ENCODE peak calls at places on chromosomes 7 and 10, in seven cellular contexts. N is testis, C is heart left ventricle, H is endodermal cell, T is fibroblast of lung, W is cardiac muscle cell, K is activated B cell treated with CpG ODN at 0.5 μM for 24 hours. Z is an unnamed sample.

GRCh38 chr10:66747451-66747850 is 178.4 kb upstream of the LRRTM3 start:
- DNase-seq in N (no peak), C (no peak), H (no peak), T (peak), W (peak), K (no peak), Z (no peak)

GRCh38 chr10:103452714-103453230 is 602 bp upstream of the CALHM2 start:
- DNase-seq in N (no peak), C (no peak), H (no peak), T (no peak), W (no peak), K (no peak), Z (no peak)

GRCh38 chr10:38047666-38048065 is 37.2 kb downstream of the ZNF33A start:
- DNase-seq in N (no peak), C (no peak), H (no peak), T (peak), W (peak), K (no peak), Z (no peak)

GRCh38 chr10:129531969-129532660 is 65.1 kb downstream of the MGMT start:
- DNase-seq in N (no peak), C (no peak), H (no peak), T (peak), W (peak), K (no peak), Z (no peak)

GRCh38 chr7:151631149-151631967 is 111.7 kb upstream of the RHEB start:
- DNase-seq in N (peak), C (no peak), H (peak), T (peak), W (peak), K (peak), Z (no peak)

GRCh38 chr7:68269410-68269809 is 1272.8 kb downstream of the TYW1 start:
- DNase-seq in N (no peak), C (no peak), H (no peak), T (peak), W (peak), K (no peak), Z (no peak)

GRCh38 chr10:70629338-70629737 is 26.8 kb upstream of the PRF1 start:
- DNase-seq in N (no peak), C (no peak), H (no peak), T (no peak), W (no peak), K (no peak), Z (no peak)

GRCh38 chr7:30923774-30924413 is 12.2 kb downstream of the AQP1 start:
- DNase-seq in N (peak), C (peak), H (peak), T (no peak), W (no peak), K (peak), Z (peak)

GRCh38 chr10:85224366-85224960 is 896.1 kb downstream of the CCSER2 start:
- DNase-seq in N (no peak), C (no peak), H (no peak), T (no peak), W (no peak), K (no peak), Z (no peak)

GRCh38 chr10:121788115-121788514 is 139.7 kb downstream of the ATE1 start:
- DNase-seq in N (no peak), C (no peak), H (no peak), T (peak), W (no peak), K (no peak), Z (no peak)

GRCh38 chr10:27745380-27745718 is 270 bp downstream of the MKX start:
- DNase-seq in N (no peak), C (no peak), H (peak), T (no peak), W (no peak), K (no peak), Z (peak)

GRCh38 chr7:66952343-66953043 is 31.5 kb downstream of the TMEM248 start:
- DNase-seq in N (no peak), C (no peak), H (peak), T (peak), W (peak), K (no peak), Z (peak)

GRCh38 chr10:4541292-4541691 is 284.7 kb upstream of the AKR1E2 start:
- DNase-seq in N (no peak), C (no peak), H (no peak), T (peak), W (peak), K (no peak), Z (no peak)

GRCh38 chr7:64882341-64883112 is 20.5 kb upstream of the ZNF273 start:
- DNase-seq in N (peak), C (peak), H (peak), T (peak), W (peak), K (no peak), Z (peak)

GRCh38 chr7:112603673-112604072 is 122.9 kb downstream of the LSMEM1 start:
- DNase-seq in N (no peak), C (no peak), H (no peak), T (no peak), W (no peak), K (no peak), Z (no peak)

GRCh38 chr7:41996381-41997035 is 240.5 kb downstream of the GLI3 start:
- DNase-seq in N (no peak), C (no peak), H (no peak), T (peak), W (peak), K (no peak), Z (no peak)

GRCh38 chr10:104334561-104334960 is 3.7 kb downstream of the ITPRIP start:
- DNase-seq in N (peak), C (no peak), H (peak), T (no peak), W (no peak), K (peak), Z (peak)

GRCh38 chr10:73908853-73909611 is 1.9 kb upstream of the PLAU start:
- DNase-seq in N (no peak), C (peak), H (peak), T (peak), W (peak), K (no peak), Z (no peak)

GRCh38 chr7:28840515-28841125 is 117.5 kb downstream of the TRIL start:
- DNase-seq in N (no peak), C (no peak), H (no peak), T (no peak), W (peak), K (no peak), Z (no peak)

GRCh38 chr10:132580157-132580556 is 42.6 kb downstream of the INPP5A start:
- DNase-seq in N (no peak), C (no peak), H (no peak), T (no peak), W (no peak), K (no peak), Z (no peak)

GRCh38 chr7:140010194-140010895 is 52.4 kb downstream of the PARP12 start:
- DNase-seq in N (no peak), C (no peak), H (peak), T (no peak), W (no peak), K (no peak), Z (peak)

GRCh38 chr7:116443101-116443523 is 56.4 kb upstream of the CAV2 start:
- DNase-seq in N (no peak), C (no peak), H (no peak), T (peak), W (peak), K (no peak), Z (no peak)

GRCh38 chr10:66931340-66931948 is 5.6 kb downstream of the LRRTM3 start:
- DNase-seq in N (no peak), C (no peak), H (no peak), T (peak), W (peak), K (no peak), Z (no peak)

GRCh38 chr10:43199088-43199683 is 60.9 kb downstream of the CSGALNACT2 start:
- DNase-seq in N (no peak), C (no peak), H (peak), T (no peak), W (no peak), K (no peak), Z (peak)

GRCh38 chr10:31508882-31509281 is 189.9 kb downstream of the ZEB1 start:
- DNase-seq in N (no peak), C (no peak), H (no peak), T (peak), W (no peak), K (no peak), Z (no peak)

GRCh38 chr10:19518632-19519031 is 297.6 kb upstream of the PLXDC2 start:
- DNase-seq in N (no peak), C (no peak), H (no peak), T (no peak), W (no peak), K (no peak), Z (no peak)

GRCh38 chr7:118285358-118285757 is 60.9 kb downstream of the ANKRD7 start:
- DNase-seq in N (no peak), C (no peak), H (no peak), T (no peak), W (no peak), K (no peak), Z (no peak)

GRCh38 chr10:88832376-88832775 is 19.3 kb downstream of the ANKRD22 start:
- DNase-seq in N (no peak), C (no peak), H (no peak), T (no peak), W (no peak), K (no peak), Z (no peak)

GRCh38 chr7:130945411-130945811 is 211.4 kb upstream of the KLF14 start:
- DNase-seq in N (no peak), C (no peak), H (no peak), T (no peak), W (no peak), K (no peak), Z (no peak)

GRCh38 chr7:151795168-151795754 is 81.7 kb downstream of the PRKAG2 start:
- DNase-seq in N (no peak), C (no peak), H (no peak), T (no peak), W (no peak), K (no peak), Z (peak)

GRCh38 chr10:79982486-79982800 is 33.5 kb upstream of the SFTPD start:
- DNase-seq in N (no peak), C (no peak), H (no peak), T (peak), W (no peak), K (no peak), Z (no peak)

GRCh38 chr10:79981356-79981672 is 32.4 kb upstream of the SFTPD start:
- DNase-seq in N (no peak), C (no peak), H (no peak), T (no peak), W (no peak), K (no peak), Z (no peak)

GRCh38 chr10:79982861-79983260 is 34.0 kb upstream of the SFTPD start:
- DNase-seq in N (no peak), C (no peak), H (peak), T (no peak), W (no peak), K (no peak), Z (no peak)

GRCh38 chr10:79980711-79981110 is 31.8 kb upstream of the SFTPD start:
- DNase-seq in N (no peak), C (no peak), H (no peak), T (no peak), W (no peak), K (no peak), Z (no peak)

GRCh38 chr10:79981673-79982485 is 33.0 kb upstream of the SFTPD start:
- DNase-seq in N (peak), C (peak), H (peak), T (peak), W (peak), K (peak), Z (no peak)
- TF ChIP-seq CTCF in N (no peak), C (no peak), H (peak), T (no peak), W (peak), K (no peak), Z (no peak)

GRCh38 chr10:1241322-1241890 is 185.2 kb downstream of the WDR37 start:
- DNase-seq in N (no peak), C (no peak), H (no peak), T (no peak), W (no peak), K (no peak), Z (peak)

GRCh38 chr10:1241973-1242935 is 186.1 kb downstream of the WDR37 start:
- DNase-seq in N (no peak), C (no peak), H (no peak), T (no peak), W (no peak), K (no peak), Z (peak)

GRCh38 chr10:1244493-1244892 is 188.3 kb downstream of the WDR37 start:
- DNase-seq in N (no peak), C (no peak), H (peak), T (no peak), W (no peak), K (no peak), Z (no peak)

GRCh38 chr10:1242975-1243374 is 186.8 kb downstream of the WDR37 start:
- DNase-seq in N (no peak), C (no peak), H (no peak), T (no peak), W (no peak), K (no peak), Z (peak)

GRCh38 chr10:1243486-1244182 is 187.4 kb downstream of the WDR37 start:
- DNase-seq in N (peak), C (no peak), H (peak), T (no peak), W (no peak), K (no peak), Z (peak)
- TF ChIP-seq CTCF in N (no peak), C (no peak), H (peak), T (no peak), W (no peak), K (no peak), Z (no peak)

GRCh38 chr7:144069953-144070352 is 342 bp downstream of the OR2A25 start:
- DNase-seq in N (no peak), C (no peak), H (no peak), T (no peak), W (no peak), K (no peak), Z (no peak)

GRCh38 chr7:144069511-144069910 is at the start of gene OR2A25:
- DNase-seq in N (no peak), C (no peak), H (no peak), T (no peak), W (no peak), K (no peak), Z (no peak)

GRCh38 chr7:144074374-144074773 is 4.8 kb downstream of the OR2A25 start:
- DNase-seq in N (no peak), C (no peak), H (no peak), T (no peak), W (no peak), K (no peak), Z (no peak)
- TF ChIP-seq CTCF in N (no peak), C (no peak), H (peak), T (no peak), W (no peak), K (no peak), Z (no peak)

DNA sequence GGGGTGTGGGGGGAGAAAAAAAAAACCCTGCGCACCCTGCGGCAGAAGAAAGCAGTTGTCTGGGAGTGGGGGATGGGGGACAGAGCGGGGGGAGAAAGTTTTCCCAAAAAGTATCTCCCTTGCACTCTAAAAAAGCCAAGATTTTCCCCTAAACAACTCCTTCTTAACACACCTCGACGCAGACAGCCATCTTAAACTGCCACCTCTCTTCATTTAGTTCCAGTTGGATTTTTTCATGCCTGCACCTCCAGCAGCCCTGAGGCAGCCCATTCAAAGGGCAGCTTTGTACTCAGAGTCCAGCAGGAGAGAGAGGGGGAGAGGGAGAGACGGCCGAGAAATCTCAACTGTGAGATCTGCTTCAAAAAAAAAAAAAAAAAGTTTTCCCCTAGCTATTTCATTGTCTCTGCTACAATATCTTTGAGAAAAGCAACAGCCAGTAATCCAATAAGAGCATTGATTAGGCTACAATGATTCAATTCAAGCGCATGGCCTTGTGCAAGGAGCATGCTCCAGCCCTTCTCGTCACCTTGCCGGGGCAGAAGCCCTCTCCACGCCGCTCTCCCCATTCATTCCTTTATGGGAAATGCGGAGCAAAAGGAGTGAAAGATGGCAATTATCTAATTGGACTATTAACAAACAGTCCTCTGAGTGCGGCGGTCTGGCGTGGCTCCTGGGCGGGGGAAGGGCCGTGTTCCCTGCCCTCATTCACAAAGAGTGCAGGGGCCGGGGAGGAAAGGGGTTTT is 939 bp upstream of the VAX1 start:
- DNase-seq in N (no peak), C (no peak), H (peak), T (no peak), W (no peak), K (no peak), Z (no peak)
- TF ChIP-seq CTCF in N (no peak), C (no peak), H (no peak), T (no peak), W (no peak), K (no peak), Z (no peak)

GRCh38 chr7:2520131-2520807 is 695 bp downstream of the LFNG start:
- DNase-seq in N (peak), C (no peak), H (peak), T (no peak), W (no peak), K (no peak), Z (peak)
- TF ChIP-seq CTCF in N (no peak), C (no peak), H (peak), T (no peak), W (no peak), K (no peak), Z (peak)

GRCh38 chr7:97844036-97844435 is 28.2 kb downstream of the ASNS start:
- DNase-seq in N (no peak), C (no peak), H (no peak), T (no peak), W (no peak), K (no peak), Z (no peak)

GRCh38 chr7:97846945-97847344 is 25.3 kb downstream of the ASNS start:
- DNase-seq in N (no peak), C (no peak), H (no peak), T (no peak), W (no peak), K (no peak), Z (no peak)

GRCh38 chr7:97847791-97848190 is 24.4 kb downstream of the ASNS start:
- DNase-seq in N (no peak), C (no peak), H (no peak), T (no peak), W (no peak), K (no peak), Z (no peak)

GRCh38 chr7:97842772-97843345 is 29.3 kb downstream of the ASNS start:
- DNase-seq in N (no peak), C (no peak), H (no peak), T (no peak), W (no peak), K (no peak), Z (no peak)

DNA sequence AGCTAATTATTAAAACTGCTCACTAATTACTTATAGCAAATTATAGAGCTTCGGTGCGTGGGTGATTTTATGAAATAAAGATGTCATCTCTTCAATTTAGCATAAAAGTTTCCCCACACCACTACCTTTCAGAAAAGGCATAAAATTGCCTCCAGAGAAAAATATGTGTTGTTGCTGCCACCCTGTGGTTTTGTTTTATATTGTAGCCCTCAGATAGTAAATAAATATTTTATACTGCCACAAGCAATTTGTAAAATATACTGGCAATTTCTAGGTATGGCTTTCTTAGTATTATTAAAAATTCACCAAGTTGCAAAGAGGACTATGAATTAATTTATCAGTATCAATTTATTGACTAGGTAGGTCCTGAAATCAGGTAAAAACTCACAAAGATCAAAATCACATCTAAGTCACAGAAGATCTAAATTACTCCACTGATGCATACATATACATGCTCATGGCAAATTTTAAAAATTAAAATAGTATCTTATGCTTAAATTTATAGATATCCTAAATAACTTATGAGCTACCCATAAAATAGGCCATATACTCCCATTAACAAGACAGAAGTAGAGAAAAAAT is 26.5 kb downstream of the ASNS start:
- DNase-seq in N (no peak), C (no peak), H (no peak), T (peak), W (peak), K (no peak), Z (no peak)
- TF ChIP-seq CTCF in N (peak), C (peak), H (peak), T (peak), W (peak), K (no peak), Z (peak)

DNA sequence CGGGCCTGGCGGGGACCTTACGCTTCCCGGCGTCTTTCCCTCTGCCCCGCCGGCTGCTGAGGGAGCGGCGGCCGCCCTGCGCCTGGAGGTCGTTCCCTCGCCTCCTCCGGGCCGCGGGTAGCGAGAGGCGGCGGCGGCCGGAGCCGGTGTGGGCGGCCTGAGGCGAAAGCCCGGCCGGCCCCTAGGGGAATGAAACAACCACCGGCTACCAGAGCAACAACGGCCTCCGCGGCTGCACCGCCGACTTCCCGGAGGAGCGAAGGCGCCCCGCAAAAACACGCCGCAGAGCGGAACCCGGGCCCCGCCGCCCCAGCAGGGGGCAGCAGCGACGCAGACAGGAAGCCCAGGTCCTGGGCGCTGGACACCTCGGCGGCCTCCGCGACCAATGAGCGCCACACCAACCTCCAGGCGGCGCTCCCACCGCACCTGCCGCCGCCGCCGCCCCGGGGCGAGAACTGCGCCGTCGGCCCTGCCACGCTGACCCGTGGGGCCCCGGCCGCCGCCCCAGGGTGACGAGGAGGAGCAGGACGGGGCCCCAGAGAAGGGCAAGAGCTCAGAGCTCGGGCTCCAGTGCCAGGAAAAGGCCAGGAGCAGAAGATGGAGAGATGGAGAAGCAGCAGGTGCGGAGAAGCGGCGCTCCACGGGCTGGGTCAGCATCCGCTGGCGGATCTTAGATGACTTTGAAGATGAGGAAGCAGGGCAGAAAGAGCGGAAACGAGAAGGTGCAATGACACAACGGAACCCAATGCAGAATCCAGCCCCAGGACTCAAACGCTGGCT is 10.4 kb upstream of the ACSM6 start:
- DNase-seq in N (peak), C (peak), H (peak), T (peak), W (peak), K (peak), Z (peak)
- TF ChIP-seq CTCF in N (peak), C (peak), H (peak), T (peak), W (peak), K (peak), Z (peak)

GRCh38 chr10:51638737-51639136 is 60.7 kb downstream of the CSTF2T start:
- DNase-seq in N (no peak), C (no peak), H (no peak), T (no peak), W (no peak), K (no peak), Z (no peak)
- TF ChIP-seq CTCF in N (no peak), C (no peak), H (peak), T (no peak), W (no peak), K (no peak), Z (no peak)

Z was measured in spleen.